ENCODE peak calls at places on chromosome 5, in eight cellular contexts. One of them, this sample, is unnamed. For H3K9me3, the result is how much of the 10 kb centered on the place peaks cover.

GRCh38 chr5:32504923-32505596 is 60.5 kb upstream of the ZFR start:
- DNase-seq in heart right ventricle: peak
- DNase-seq in tibial artery: peak
- DNase-seq in GM12878: no peak
- DNase-seq in CD8-positive, alpha-beta T cell: peak
- DNase-seq in mammary epithelial cell: no peak
- DNase-seq in uterus: peak
- DNase-seq in CD4-positive, alpha-beta T cell: no peak
- DNase-seq in this sample: no peak

GRCh38 chr5:73496984-73497457 is 1.2 kb upstream of the BTF3 start:
- DNase-seq in CD8-positive, alpha-beta T cell: no peak
- DNase-seq in uterus: no peak
- DNase-seq in CD4-positive, alpha-beta T cell: no peak
- DNase-seq in heart right ventricle: no peak
- DNase-seq in GM12878: no peak
- DNase-seq in mammary epithelial cell: peak
- DNase-seq in tibial artery: no peak
- DNase-seq in this sample: no peak

GRCh38 chr5:52010430-52010829 is 627.2 kb downstream of the ISL1 start:
- DNase-seq in CD8-positive, alpha-beta T cell: no peak
- DNase-seq in heart right ventricle: no peak
- DNase-seq in GM12878: no peak
- DNase-seq in uterus: no peak
- DNase-seq in CD4-positive, alpha-beta T cell: no peak
- DNase-seq in mammary epithelial cell: no peak
- DNase-seq in tibial artery: no peak
- DNase-seq in this sample: no peak

GRCh38 chr5:155150012-155150411 is 136.5 kb downstream of the KIF4B start:
- DNase-seq in tibial artery: no peak
- DNase-seq in uterus: no peak
- DNase-seq in GM12878: no peak
- DNase-seq in heart right ventricle: no peak
- DNase-seq in mammary epithelial cell: no peak
- DNase-seq in CD8-positive, alpha-beta T cell: no peak
- DNase-seq in CD4-positive, alpha-beta T cell: no peak
- DNase-seq in this sample: no peak

GRCh38 chr5:1412163-1412562 is 33.1 kb downstream of the SLC6A3 start:
- DNase-seq in CD8-positive, alpha-beta T cell: no peak
- DNase-seq in heart right ventricle: no peak
- DNase-seq in CD4-positive, alpha-beta T cell: no peak
- DNase-seq in mammary epithelial cell: no peak
- DNase-seq in uterus: no peak
- DNase-seq in tibial artery: peak
- DNase-seq in GM12878: no peak
- DNase-seq in this sample: no peak

GRCh38 chr5:32190094-32190493 is 16.0 kb upstream of the GOLPH3 start:
- DNase-seq in GM12878: no peak
- DNase-seq in heart right ventricle: peak
- DNase-seq in uterus: no peak
- DNase-seq in mammary epithelial cell: no peak
- DNase-seq in CD4-positive, alpha-beta T cell: no peak
- DNase-seq in CD8-positive, alpha-beta T cell: no peak
- DNase-seq in tibial artery: no peak
- DNase-seq in this sample: no peak

GRCh38 chr5:124651663-124652513 is 94.6 kb downstream of the ZNF608 start:
- DNase-seq in CD8-positive, alpha-beta T cell: peak
- DNase-seq in CD4-positive, alpha-beta T cell: no peak
- DNase-seq in uterus: peak
- DNase-seq in mammary epithelial cell: peak
- DNase-seq in heart right ventricle: peak
- DNase-seq in tibial artery: peak
- DNase-seq in GM12878: no peak
- DNase-seq in this sample: no peak

GRCh38 chr5:159467666-159468065 is 137.4 kb upstream of the IL12B start:
- DNase-seq in CD4-positive, alpha-beta T cell: no peak
- DNase-seq in uterus: no peak
- DNase-seq in CD8-positive, alpha-beta T cell: no peak
- DNase-seq in mammary epithelial cell: no peak
- DNase-seq in tibial artery: no peak
- DNase-seq in GM12878: no peak
- DNase-seq in heart right ventricle: no peak
- DNase-seq in this sample: no peak

GRCh38 chr5:131999471-131999931 is 12.0 kb downstream of the ACSL6 start:
- DNase-seq in heart right ventricle: no peak
- DNase-seq in uterus: no peak
- DNase-seq in tibial artery: no peak
- DNase-seq in CD4-positive, alpha-beta T cell: no peak
- DNase-seq in GM12878: no peak
- DNase-seq in mammary epithelial cell: no peak
- DNase-seq in CD8-positive, alpha-beta T cell: no peak
- DNase-seq in this sample: no peak

GRCh38 chr5:59673438-59674058 is 220.0 kb downstream of the PDE4D start:
- DNase-seq in heart right ventricle: no peak
- DNase-seq in CD4-positive, alpha-beta T cell: no peak
- DNase-seq in tibial artery: no peak
- DNase-seq in mammary epithelial cell: peak
- DNase-seq in uterus: no peak
- DNase-seq in GM12878: no peak
- DNase-seq in CD8-positive, alpha-beta T cell: no peak
- DNase-seq in this sample: no peak

GRCh38 chr5:80502795-80503194 is 14.9 kb downstream of the FAM151B start:
- DNase-seq in GM12878: no peak
- DNase-seq in uterus: no peak
- DNase-seq in heart right ventricle: no peak
- DNase-seq in CD8-positive, alpha-beta T cell: no peak
- DNase-seq in mammary epithelial cell: no peak
- DNase-seq in tibial artery: no peak
- DNase-seq in CD4-positive, alpha-beta T cell: no peak
- DNase-seq in this sample: no peak

GRCh38 chr5:41068169-41068568 is 3.0 kb downstream of the MROH2B start:
- DNase-seq in tibial artery: no peak
- DNase-seq in CD4-positive, alpha-beta T cell: no peak
- DNase-seq in GM12878: no peak
- DNase-seq in mammary epithelial cell: peak
- DNase-seq in CD8-positive, alpha-beta T cell: no peak
- DNase-seq in uterus: no peak
- DNase-seq in heart right ventricle: no peak
- DNase-seq in this sample: no peak

GRCh38 chr5:128537306-128537998 is 593 bp downstream of the FBN2 start:
- DNase-seq in CD4-positive, alpha-beta T cell: no peak
- DNase-seq in uterus: peak
- DNase-seq in tibial artery: peak
- DNase-seq in mammary epithelial cell: peak
- DNase-seq in heart right ventricle: peak
- DNase-seq in GM12878: no peak
- DNase-seq in CD8-positive, alpha-beta T cell: no peak
- DNase-seq in this sample: no peak

GRCh38 chr5:172113036-172113435 is 75.0 kb downstream of the STK10 start:
- DNase-seq in mammary epithelial cell: no peak
- DNase-seq in CD8-positive, alpha-beta T cell: peak
- DNase-seq in GM12878: peak
- DNase-seq in CD4-positive, alpha-beta T cell: peak
- DNase-seq in heart right ventricle: no peak
- DNase-seq in tibial artery: no peak
- DNase-seq in uterus: no peak
- DNase-seq in this sample: peak

GRCh38 chr5:154143121-154143725 is 47.3 kb upstream of the GALNT10 start:
- DNase-seq in CD4-positive, alpha-beta T cell: no peak
- DNase-seq in uterus: no peak
- DNase-seq in CD8-positive, alpha-beta T cell: no peak
- DNase-seq in heart right ventricle: no peak
- DNase-seq in GM12878: no peak
- DNase-seq in mammary epithelial cell: no peak
- DNase-seq in tibial artery: no peak
- DNase-seq in this sample: no peak

GRCh38 chr5:157025093-157025698 is 33.7 kb downstream of the HAVCR1 start:
- DNase-seq in mammary epithelial cell: no peak
- DNase-seq in uterus: no peak
- DNase-seq in CD4-positive, alpha-beta T cell: peak
- DNase-seq in CD8-positive, alpha-beta T cell: peak
- DNase-seq in heart right ventricle: no peak
- DNase-seq in GM12878: peak
- DNase-seq in tibial artery: no peak
- DNase-seq in this sample: no peak

GRCh38 chr5:105865834-105866233 is 1804.9 kb downstream of the EFNA5 start:
- DNase-seq in mammary epithelial cell: no peak
- DNase-seq in tibial artery: no peak
- DNase-seq in CD4-positive, alpha-beta T cell: no peak
- DNase-seq in uterus: no peak
- DNase-seq in CD8-positive, alpha-beta T cell: no peak
- DNase-seq in GM12878: no peak
- DNase-seq in heart right ventricle: no peak
- DNase-seq in this sample: no peak

GRCh38 chr5:163509288-163510040 is 4.0 kb downstream of the MAT2B start:
- DNase-seq in heart right ventricle: no peak
- DNase-seq in mammary epithelial cell: peak
- DNase-seq in CD8-positive, alpha-beta T cell: no peak
- DNase-seq in tibial artery: no peak
- DNase-seq in GM12878: no peak
- DNase-seq in CD4-positive, alpha-beta T cell: no peak
- DNase-seq in uterus: no peak
- DNase-seq in this sample: no peak

GRCh38 chr5:139974661-139975060 is 68.4 kb downstream of the NRG2 start:
- DNase-seq in heart right ventricle: peak
- DNase-seq in GM12878: no peak
- DNase-seq in CD4-positive, alpha-beta T cell: no peak
- DNase-seq in CD8-positive, alpha-beta T cell: no peak
- DNase-seq in uterus: no peak
- DNase-seq in mammary epithelial cell: no peak
- DNase-seq in tibial artery: no peak
- DNase-seq in this sample: no peak

GRCh38 chr5:141328231-141328630 is 2.1 kb upstream of the PCDHGA1 start:
- DNase-seq in CD8-positive, alpha-beta T cell: no peak
- DNase-seq in tibial artery: no peak
- DNase-seq in uterus: no peak
- DNase-seq in GM12878: no peak
- DNase-seq in CD4-positive, alpha-beta T cell: no peak
- DNase-seq in mammary epithelial cell: peak
- DNase-seq in heart right ventricle: no peak
- DNase-seq in this sample: no peak

GRCh38 chr5:141326088-141326854 is 4.0 kb upstream of the PCDHGA1 start:
- DNase-seq in mammary epithelial cell: peak
- DNase-seq in CD4-positive, alpha-beta T cell: peak
- DNase-seq in heart right ventricle: peak
- DNase-seq in uterus: peak
- DNase-seq in tibial artery: peak
- DNase-seq in GM12878: no peak
- DNase-seq in CD8-positive, alpha-beta T cell: peak
- DNase-seq in this sample: peak

GRCh38 chr5:141330299-141331080 is at the start of gene PCDHGA1:
- DNase-seq in GM12878: no peak
- DNase-seq in heart right ventricle: no peak
- DNase-seq in uterus: no peak
- DNase-seq in CD8-positive, alpha-beta T cell: peak
- DNase-seq in tibial artery: no peak
- DNase-seq in mammary epithelial cell: peak
- DNase-seq in CD4-positive, alpha-beta T cell: no peak
- DNase-seq in this sample: no peak
- H3K9me3 ChIP-seq in GM12878: under half
- H3K9me3 ChIP-seq in heart right ventricle: half or more
- H3K9me3 ChIP-seq in uterus: under half
- H3K9me3 ChIP-seq in CD8-positive, alpha-beta T cell: under half
- H3K9me3 ChIP-seq in tibial artery: under half
- H3K9me3 ChIP-seq in mammary epithelial cell: under half
- H3K9me3 ChIP-seq in CD4-positive, alpha-beta T cell: under half
- H3K9me3 ChIP-seq in this sample: under half

DNA sequence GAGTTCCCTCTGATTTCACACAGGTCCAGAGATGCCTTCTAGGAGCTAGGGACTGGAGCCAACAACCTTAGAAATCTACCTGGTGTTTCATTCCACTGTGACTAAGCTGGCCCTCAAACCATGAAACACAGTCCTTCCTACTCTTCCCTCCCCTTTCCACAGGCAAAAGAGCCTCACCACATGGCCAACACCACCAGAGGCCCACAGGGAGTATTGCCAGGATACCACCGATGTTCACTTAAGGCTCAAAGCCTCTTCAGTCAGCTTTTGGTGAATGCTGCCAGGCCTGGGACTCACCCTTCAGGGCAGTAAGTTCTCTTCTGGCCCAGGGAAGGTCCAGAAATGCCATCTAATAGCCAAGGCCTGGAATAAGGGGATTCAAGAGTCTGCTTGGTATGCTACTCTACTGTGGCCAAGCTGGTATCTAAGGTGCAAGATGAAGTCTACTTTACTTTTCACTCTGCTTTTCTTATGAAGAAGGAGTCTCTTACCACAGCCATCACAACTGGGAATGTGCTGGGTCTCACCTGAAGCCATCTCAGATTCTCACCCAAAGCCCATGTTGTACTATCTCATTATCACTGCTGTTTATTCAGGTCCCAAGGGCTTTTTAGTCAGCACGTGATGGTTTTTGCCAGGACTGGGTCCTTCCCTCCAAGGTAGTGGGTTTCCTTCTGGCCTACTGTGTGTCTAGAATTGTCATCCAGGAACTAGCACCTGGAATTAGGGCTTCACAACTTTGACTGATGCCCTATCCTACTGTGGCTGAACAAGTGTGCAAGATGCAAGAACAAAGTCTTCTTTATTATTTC is 1018.4 kb downstream of the TAF11L14 start:
- DNase-seq in CD4-positive, alpha-beta T cell: no peak
- DNase-seq in tibial artery: no peak
- DNase-seq in GM12878: no peak
- DNase-seq in CD8-positive, alpha-beta T cell: no peak
- DNase-seq in uterus: no peak
- DNase-seq in mammary epithelial cell: no peak
- DNase-seq in heart right ventricle: no peak
- DNase-seq in this sample: no peak
- H3K9me3 ChIP-seq in CD4-positive, alpha-beta T cell: under half
- H3K9me3 ChIP-seq in tibial artery: under half
- H3K9me3 ChIP-seq in GM12878: under half
- H3K9me3 ChIP-seq in CD8-positive, alpha-beta T cell: under half
- H3K9me3 ChIP-seq in uterus: under half
- H3K9me3 ChIP-seq in mammary epithelial cell: under half
- H3K9me3 ChIP-seq in heart right ventricle: under half
- H3K9me3 ChIP-seq in this sample: under half

GRCh38 chr5:58054018-58054417 is 405.9 kb downstream of the PLK2 start:
- DNase-seq in GM12878: no peak
- DNase-seq in CD4-positive, alpha-beta T cell: no peak
- DNase-seq in heart right ventricle: no peak
- DNase-seq in mammary epithelial cell: no peak
- DNase-seq in CD8-positive, alpha-beta T cell: no peak
- DNase-seq in uterus: no peak
- DNase-seq in tibial artery: no peak
- DNase-seq in this sample: no peak
- H3K9me3 ChIP-seq in GM12878: under half
- H3K9me3 ChIP-seq in CD4-positive, alpha-beta T cell: under half
- H3K9me3 ChIP-seq in heart right ventricle: under half
- H3K9me3 ChIP-seq in mammary epithelial cell: under half
- H3K9me3 ChIP-seq in CD8-positive, alpha-beta T cell: under half
- H3K9me3 ChIP-seq in uterus: under half
- H3K9me3 ChIP-seq in tibial artery: under half
- H3K9me3 ChIP-seq in this sample: under half

DNA sequence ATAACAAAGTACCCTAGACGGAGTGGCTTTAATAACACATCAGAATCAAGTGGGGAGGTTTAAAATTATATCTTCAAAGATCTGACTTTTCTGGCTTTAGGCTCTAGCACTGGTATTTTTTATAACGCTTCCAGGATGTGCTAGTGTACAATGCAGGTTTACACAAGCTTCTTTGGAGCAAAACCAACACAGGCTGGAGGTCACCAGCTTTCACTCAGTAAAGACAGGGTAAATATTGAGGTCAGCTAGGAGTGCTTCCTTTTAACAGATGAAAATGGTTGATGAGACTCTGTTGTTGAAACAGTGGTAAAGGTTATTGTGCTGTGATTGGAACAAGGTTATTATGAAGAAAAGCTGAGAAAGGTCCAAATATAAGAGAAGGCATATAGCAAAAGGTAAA is 414.2 kb downstream of the TAF11L14 start:
- DNase-seq in CD8-positive, alpha-beta T cell: no peak
- DNase-seq in uterus: no peak
- DNase-seq in mammary epithelial cell: no peak
- DNase-seq in tibial artery: no peak
- DNase-seq in GM12878: no peak
- DNase-seq in heart right ventricle: no peak
- DNase-seq in CD4-positive, alpha-beta T cell: no peak
- DNase-seq in this sample: no peak
- H3K9me3 ChIP-seq in CD8-positive, alpha-beta T cell: under half
- H3K9me3 ChIP-seq in uterus: under half
- H3K9me3 ChIP-seq in mammary epithelial cell: under half
- H3K9me3 ChIP-seq in tibial artery: under half
- H3K9me3 ChIP-seq in GM12878: under half
- H3K9me3 ChIP-seq in heart right ventricle: under half
- H3K9me3 ChIP-seq in CD4-positive, alpha-beta T cell: under half
- H3K9me3 ChIP-seq in this sample: under half